ENCODE peak calls at places on chromosome 17, in six cellular contexts. H, P, A, J, N and L are unnamed samples.

GRCh38 chr17:50190278-50191069 is 11.0 kb downstream of the COL1A1 start:
- DNase-seq in A (no peak), P (no peak), N (no peak), H (no peak), J (no peak), L (no peak)

GRCh38 chr17:61774724-61775123 is 88.6 kb downstream of the BRIP1 start:
- DNase-seq in J (no peak), P (no peak), H (no peak), N (no peak), A (no peak), L (no peak)

GRCh38 chr17:30290696-30291570 is 811 bp downstream of the BLMH start:
- DNase-seq in A (no peak), H (no peak), P (no peak), J (peak), N (peak), L (peak)

GRCh38 chr17:48960834-48961515 is 7.4 kb downstream of the GIP start:
- DNase-seq in H (no peak), A (no peak), J (no peak), P (no peak), N (no peak), L (no peak)

GRCh38 chr17:28726396-28726911 is 421 bp upstream of the TLCD1 start:
- DNase-seq in N (peak), H (peak), J (peak), P (peak), A (peak), L (peak)

GRCh38 chr17:71902931-71903506 is 217.8 kb upstream of the SOX9 start:
- DNase-seq in P (no peak), J (no peak), A (no peak), H (no peak), N (no peak), L (no peak)

GRCh38 chr17:38741853-38742421 is 6.2 kb downstream of the PCGF2 start:
- DNase-seq in J (peak), H (no peak), N (peak), P (no peak), A (no peak), L (peak)

GRCh38 chr17:63458478-63458877 is 12.4 kb upstream of the CYB561 start:
- DNase-seq in A (no peak), J (no peak), H (no peak), P (no peak), N (no peak), L (no peak)

GRCh38 chr17:38982858-38983746 is 15.9 kb upstream of the FBXO47 start:
- DNase-seq in A (peak), N (peak), J (peak), H (no peak), P (no peak), L (peak)

GRCh38 chr17:13510062-13510461 is 91.7 kb downstream of the HS3ST3A1 start:
- DNase-seq in A (no peak), P (no peak), H (no peak), J (peak), N (no peak), L (no peak)

GRCh38 chr17:56744721-56745120 is 89.0 kb downstream of the C17orf67 start:
- DNase-seq in N (no peak), J (no peak), H (no peak), P (no peak), A (no peak), L (no peak)

GRCh38 chr17:43950554-43950953 is 3.2 kb downstream of the PYY start:
- DNase-seq in A (no peak), H (no peak), J (no peak), P (no peak), N (no peak), L (no peak)

GRCh38 chr17:43949777-43950176 is 4.0 kb downstream of the PYY start:
- DNase-seq in N (no peak), P (no peak), A (no peak), J (no peak), H (no peak), L (no peak)

GRCh38 chr17:43943769-43944418 is 1.6 kb upstream of the PPY start:
- DNase-seq in N (peak), J (peak), P (peak), A (peak), H (peak), L (peak)

GRCh38 chr17:43945074-43945824 is 3.0 kb upstream of the PPY start:
- DNase-seq in J (no peak), H (no peak), P (no peak), N (no peak), A (no peak), L (no peak)

GRCh38 chr17:43946766-43947165 is 4.5 kb upstream of the PPY start:
- DNase-seq in A (no peak), P (no peak), N (no peak), H (no peak), J (no peak), L (no peak)
- TF ChIP-seq CTCF in A (no peak), P (no peak), N (no peak), H (no peak), J (no peak), L (no peak)

DNA sequence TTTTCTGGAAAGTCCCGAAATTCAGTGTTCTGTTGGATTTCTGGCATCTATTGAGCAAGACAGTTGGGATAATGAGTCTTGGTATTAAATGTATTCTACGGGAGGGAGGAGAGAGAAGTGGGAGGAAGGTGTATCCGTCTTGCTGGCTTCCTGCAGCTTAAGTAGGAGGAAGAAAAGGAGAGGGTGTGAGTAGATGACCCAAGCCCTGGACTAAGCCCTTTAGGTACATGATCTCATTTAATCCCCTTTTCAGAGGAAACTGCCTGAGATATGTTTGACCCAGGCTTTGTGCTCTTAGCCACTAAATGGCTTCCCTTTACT is 62.8 kb downstream of the PRKCA start:
- DNase-seq in A (no peak), H (no peak), J (no peak), P (no peak), N (no peak), L (no peak)
- TF ChIP-seq POLR2A in A (no peak), H (no peak), J (no peak), P (no peak), N (no peak), L (no peak)

GRCh38 chr17:22703786-22704441 is 1011.6 kb downstream of the KCNJ18 start:
- DNase-seq in A (no peak), P (no peak), J (no peak), N (no peak), H (no peak), L (no peak)
- TF ChIP-seq CTCF in A (no peak), P (no peak), J (no peak), N (no peak), H (no peak), L (no peak)

GRCh38 chr17:82449136-82449882 is 1.2 kb downstream of the CYBC1 start:
- DNase-seq in H (no peak), P (peak), J (no peak), N (peak), A (no peak), L (no peak)
- TF ChIP-seq POLR2A in H (no peak), P (no peak), J (no peak), N (no peak), A (no peak), L (no peak)

DNA sequence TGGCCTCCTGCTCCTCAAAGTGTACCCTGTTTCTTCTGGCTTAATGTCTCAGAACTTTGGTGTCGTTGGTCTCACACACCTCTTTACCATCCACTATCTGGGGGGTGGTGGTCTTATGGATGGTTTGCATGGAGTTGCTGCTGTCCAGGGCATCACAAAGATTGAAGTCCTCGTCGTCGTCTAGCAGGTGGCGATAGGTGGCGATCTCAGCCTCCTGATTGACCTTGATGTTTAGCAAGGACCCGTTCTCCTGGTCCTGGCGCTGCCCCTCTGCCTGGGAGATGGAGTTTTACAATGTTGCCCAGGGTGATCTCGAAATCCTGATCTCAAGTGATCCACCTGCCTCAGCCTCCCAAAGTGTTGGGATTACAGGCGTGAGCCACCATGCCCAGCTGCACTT is 31.1 kb upstream of the HELZ start:
- DNase-seq in J (no peak), H (no peak), P (no peak), N (no peak), A (peak), L (no peak)
- TF ChIP-seq CTCF in J (no peak), H (no peak), P (no peak), N (no peak), A (peak), L (no peak)